ENCODE peak calls at places on chromosome 1, in eight cellular contexts. One of them, this sample, is unnamed. For H3K9me3, the result is how much of the 10 kb centered on the place peaks cover.

GRCh38 chr1:199010933-199011332 is 372.1 kb downstream of the PTPRC start:
- DNase-seq in hepatocyte: no peak
- DNase-seq in A549: no peak
- DNase-seq in tibial nerve: no peak
- DNase-seq in adipocyte: no peak
- DNase-seq in OCI-LY7: no peak
- DNase-seq in upper lobe of right lung: no peak
- DNase-seq in SJSA1: no peak
- DNase-seq in this sample: no peak

GRCh38 chr1:205286335-205286950 is 35.1 kb downstream of the NUAK2 start:
- DNase-seq in hepatocyte: no peak
- DNase-seq in A549: no peak
- DNase-seq in tibial nerve: no peak
- DNase-seq in adipocyte: no peak
- DNase-seq in OCI-LY7: peak
- DNase-seq in upper lobe of right lung: no peak
- DNase-seq in SJSA1: no peak
- DNase-seq in this sample: no peak

GRCh38 chr1:157095551-157095950 is 4.1 kb downstream of the ETV3L start:
- DNase-seq in hepatocyte: no peak
- DNase-seq in A549: no peak
- DNase-seq in tibial nerve: no peak
- DNase-seq in adipocyte: no peak
- DNase-seq in OCI-LY7: no peak
- DNase-seq in upper lobe of right lung: peak
- DNase-seq in SJSA1: no peak
- DNase-seq in this sample: no peak

GRCh38 chr1:94863919-94864318 is 43.8 kb downstream of the SLC44A3 start:
- DNase-seq in hepatocyte: peak
- DNase-seq in A549: peak
- DNase-seq in tibial nerve: no peak
- DNase-seq in adipocyte: peak
- DNase-seq in OCI-LY7: no peak
- DNase-seq in upper lobe of right lung: no peak
- DNase-seq in SJSA1: peak
- DNase-seq in this sample: no peak

GRCh38 chr1:214660900-214661299 is 57.9 kb downstream of the CENPF start:
- DNase-seq in hepatocyte: peak
- DNase-seq in A549: no peak
- DNase-seq in tibial nerve: peak
- DNase-seq in adipocyte: peak
- DNase-seq in OCI-LY7: no peak
- DNase-seq in upper lobe of right lung: no peak
- DNase-seq in SJSA1: no peak
- DNase-seq in this sample: no peak

GRCh38 chr1:110176299-110176956 is 26.1 kb downstream of the SLC6A17 start:
- DNase-seq in hepatocyte: peak
- DNase-seq in A549: no peak
- DNase-seq in tibial nerve: no peak
- DNase-seq in adipocyte: peak
- DNase-seq in OCI-LY7: no peak
- DNase-seq in upper lobe of right lung: no peak
- DNase-seq in SJSA1: no peak
- DNase-seq in this sample: peak

GRCh38 chr1:93668121-93668520 is 13.5 kb downstream of the BCAR3 start:
- DNase-seq in hepatocyte: no peak
- DNase-seq in A549: no peak
- DNase-seq in tibial nerve: no peak
- DNase-seq in adipocyte: peak
- DNase-seq in OCI-LY7: no peak
- DNase-seq in upper lobe of right lung: no peak
- DNase-seq in SJSA1: no peak
- DNase-seq in this sample: no peak

GRCh38 chr1:47252369-47252768 is 20.3 kb upstream of the TAL1 start:
- DNase-seq in hepatocyte: no peak
- DNase-seq in A549: no peak
- DNase-seq in tibial nerve: no peak
- DNase-seq in adipocyte: no peak
- DNase-seq in OCI-LY7: no peak
- DNase-seq in upper lobe of right lung: no peak
- DNase-seq in SJSA1: no peak
- DNase-seq in this sample: no peak

GRCh38 chr1:228095161-228095560 is 8.0 kb downstream of the C1orf35 start:
- DNase-seq in hepatocyte: no peak
- DNase-seq in A549: no peak
- DNase-seq in tibial nerve: no peak
- DNase-seq in adipocyte: no peak
- DNase-seq in OCI-LY7: no peak
- DNase-seq in upper lobe of right lung: peak
- DNase-seq in SJSA1: no peak
- DNase-seq in this sample: no peak

GRCh38 chr1:228091084-228091483 is 8.6 kb downstream of the ARF1 start:
- DNase-seq in hepatocyte: no peak
- DNase-seq in A549: no peak
- DNase-seq in tibial nerve: no peak
- DNase-seq in adipocyte: no peak
- DNase-seq in OCI-LY7: no peak
- DNase-seq in upper lobe of right lung: peak
- DNase-seq in SJSA1: no peak
- DNase-seq in this sample: no peak

GRCh38 chr1:228094432-228095016 is 8.6 kb downstream of the C1orf35 start:
- DNase-seq in hepatocyte: no peak
- DNase-seq in A549: no peak
- DNase-seq in tibial nerve: no peak
- DNase-seq in adipocyte: no peak
- DNase-seq in OCI-LY7: peak
- DNase-seq in upper lobe of right lung: peak
- DNase-seq in SJSA1: no peak
- DNase-seq in this sample: no peak

GRCh38 chr1:228092342-228093049 is 10.0 kb downstream of the ARF1 start:
- DNase-seq in hepatocyte: no peak
- DNase-seq in A549: no peak
- DNase-seq in tibial nerve: no peak
- DNase-seq in adipocyte: no peak
- DNase-seq in OCI-LY7: no peak
- DNase-seq in upper lobe of right lung: peak
- DNase-seq in SJSA1: no peak
- DNase-seq in this sample: peak

DNA sequence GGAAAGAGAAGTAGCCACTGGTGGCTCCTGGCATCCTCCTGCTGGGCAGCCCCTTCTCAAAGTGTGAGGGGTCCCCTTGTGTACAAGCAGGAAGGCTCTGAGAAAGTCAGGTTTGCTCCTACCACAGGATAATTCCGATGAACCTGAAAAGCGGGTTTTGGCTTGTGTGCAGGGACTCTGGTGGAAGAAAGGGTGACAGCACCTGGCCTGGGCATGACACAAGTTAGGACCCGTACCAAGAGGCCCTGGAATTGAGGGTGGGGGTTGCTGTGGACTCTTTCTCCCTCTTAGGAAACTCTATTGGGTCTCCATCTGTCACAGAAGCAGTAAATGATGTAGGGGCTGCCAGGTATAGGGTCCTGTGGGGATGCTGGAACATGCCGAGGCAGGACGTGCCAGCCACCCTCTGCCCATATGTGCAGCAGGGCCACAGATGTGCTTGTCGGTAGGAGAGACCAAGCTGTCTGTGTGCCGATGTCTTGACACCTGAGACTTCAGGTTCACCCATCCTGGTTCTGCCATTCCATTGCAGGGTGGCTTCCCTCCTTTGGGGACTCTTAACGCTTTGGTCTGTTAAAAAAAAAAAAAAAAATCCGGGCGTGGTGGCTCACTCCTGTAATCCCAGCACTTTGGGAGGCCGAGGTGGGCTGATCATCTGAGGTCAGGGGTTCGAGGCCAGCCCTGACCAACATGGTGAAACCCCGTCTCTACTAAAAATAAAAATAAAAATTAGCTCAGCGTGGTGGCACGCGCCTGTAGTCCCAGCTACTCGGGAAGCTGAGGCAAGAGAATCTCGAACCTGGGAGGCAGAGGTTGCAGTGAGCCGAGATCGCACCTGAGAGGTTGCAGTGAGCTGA is 9.8 kb downstream of the C1orf35 start:
- DNase-seq in hepatocyte: peak
- DNase-seq in A549: no peak
- DNase-seq in tibial nerve: no peak
- DNase-seq in adipocyte: no peak
- DNase-seq in OCI-LY7: no peak
- DNase-seq in upper lobe of right lung: peak
- DNase-seq in SJSA1: no peak
- DNase-seq in this sample: no peak
- H3K9me3 ChIP-seq in hepatocyte: under half
- H3K9me3 ChIP-seq in A549: under half
- H3K9me3 ChIP-seq in tibial nerve: under half
- H3K9me3 ChIP-seq in adipocyte: under half
- H3K9me3 ChIP-seq in OCI-LY7: under half
- H3K9me3 ChIP-seq in upper lobe of right lung: under half
- H3K9me3 ChIP-seq in SJSA1: under half
- H3K9me3 ChIP-seq in this sample: under half

DNA sequence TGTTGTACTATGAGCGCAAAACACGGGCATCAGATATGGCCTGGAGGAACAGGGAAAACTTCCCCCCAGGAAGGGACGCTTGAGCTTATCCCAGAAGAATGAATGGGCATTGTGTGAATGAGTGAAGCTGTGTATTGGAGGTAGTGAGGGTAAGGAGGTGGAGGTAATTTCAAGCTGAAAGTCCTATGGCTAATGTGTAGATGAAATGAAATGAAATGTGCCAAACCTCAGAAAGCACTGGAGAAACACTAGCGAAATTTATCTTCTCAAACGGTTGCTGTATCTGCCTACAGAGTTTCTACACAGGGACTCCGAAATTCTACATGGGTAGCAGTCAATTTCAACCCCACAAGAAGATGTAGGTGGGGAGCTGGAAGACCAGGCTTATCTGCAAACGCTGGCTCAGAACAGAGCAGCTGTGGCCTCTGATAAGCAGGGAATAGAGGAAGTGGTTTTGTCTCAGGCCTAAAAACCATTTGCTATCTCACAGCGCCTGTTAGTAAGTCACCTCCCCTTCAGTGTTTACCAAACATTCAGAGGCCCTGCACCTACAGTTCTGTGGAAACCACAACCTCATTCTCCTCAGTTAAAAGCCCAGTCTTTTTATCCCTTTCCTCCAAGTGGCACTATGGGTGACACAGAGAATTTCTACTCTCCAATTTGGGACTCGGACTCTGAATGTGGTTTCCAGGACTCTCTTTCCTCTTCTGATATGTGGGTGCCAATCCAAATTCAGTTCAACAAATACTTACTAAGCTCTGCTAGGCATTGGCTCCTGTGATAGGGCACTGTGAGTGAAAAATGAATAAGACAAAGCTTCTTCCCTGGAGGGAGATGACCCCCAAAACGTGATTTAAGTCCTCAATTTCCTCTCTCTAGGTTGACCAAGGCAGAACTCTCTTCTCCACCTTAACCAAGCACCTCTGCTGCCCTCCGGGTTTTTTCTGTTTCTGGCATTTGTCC is 17.1 kb upstream of the SLAMF6 start:
- DNase-seq in hepatocyte: peak
- DNase-seq in A549: no peak
- DNase-seq in tibial nerve: no peak
- DNase-seq in adipocyte: no peak
- DNase-seq in OCI-LY7: peak
- DNase-seq in upper lobe of right lung: no peak
- DNase-seq in SJSA1: no peak
- DNase-seq in this sample: peak
- H3K4me3 ChIP-seq in hepatocyte: no peak
- H3K4me3 ChIP-seq in A549: no peak
- H3K4me3 ChIP-seq in tibial nerve: no peak
- H3K4me3 ChIP-seq in adipocyte: no peak
- H3K4me3 ChIP-seq in OCI-LY7: peak
- H3K4me3 ChIP-seq in upper lobe of right lung: no peak
- H3K4me3 ChIP-seq in SJSA1: no peak
- H3K4me3 ChIP-seq in this sample: peak

DNA sequence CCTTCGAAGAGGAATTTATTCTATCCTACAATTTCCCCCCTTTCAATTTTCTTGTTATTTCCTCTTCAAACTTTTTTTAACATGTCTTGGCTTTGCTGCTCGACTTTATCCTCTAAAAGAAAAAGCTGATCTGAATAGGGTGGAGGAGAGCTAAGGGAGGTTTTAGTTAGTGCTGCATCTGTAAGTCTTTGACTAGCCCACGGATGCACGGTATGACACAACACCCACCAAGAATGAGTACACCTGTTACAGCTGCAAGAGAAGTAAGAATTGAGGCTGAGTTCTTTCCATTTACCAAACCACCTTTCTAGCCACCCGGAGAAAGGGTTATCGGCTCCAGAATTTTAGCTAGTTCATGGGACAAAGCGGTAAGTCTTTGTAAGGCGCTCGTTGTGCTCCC is 23.8 kb downstream of the SCCPDH start:
- DNase-seq in hepatocyte: no peak
- DNase-seq in A549: no peak
- DNase-seq in tibial nerve: no peak
- DNase-seq in adipocyte: no peak
- DNase-seq in OCI-LY7: no peak
- DNase-seq in upper lobe of right lung: no peak
- DNase-seq in SJSA1: no peak
- DNase-seq in this sample: no peak
- H3K9me3 ChIP-seq in hepatocyte: under half
- H3K9me3 ChIP-seq in A549: under half
- H3K9me3 ChIP-seq in tibial nerve: under half
- H3K9me3 ChIP-seq in adipocyte: under half
- H3K9me3 ChIP-seq in OCI-LY7: under half
- H3K9me3 ChIP-seq in upper lobe of right lung: under half
- H3K9me3 ChIP-seq in SJSA1: under half
- H3K9me3 ChIP-seq in this sample: under half

GRCh38 chr1:86764523-86764922 is 60.1 kb downstream of the SH3GLB1 start:
- DNase-seq in hepatocyte: no peak
- DNase-seq in A549: no peak
- DNase-seq in tibial nerve: no peak
- DNase-seq in adipocyte: no peak
- DNase-seq in OCI-LY7: no peak
- DNase-seq in upper lobe of right lung: no peak
- DNase-seq in SJSA1: no peak
- DNase-seq in this sample: no peak

GRCh38 chr1:86765073-86765472 is 60.7 kb downstream of the SH3GLB1 start:
- DNase-seq in hepatocyte: peak
- DNase-seq in A549: no peak
- DNase-seq in tibial nerve: no peak
- DNase-seq in adipocyte: no peak
- DNase-seq in OCI-LY7: no peak
- DNase-seq in upper lobe of right lung: no peak
- DNase-seq in SJSA1: no peak
- DNase-seq in this sample: no peak

GRCh38 chr1:86769065-86769464 is 64.7 kb downstream of the SH3GLB1 start:
- DNase-seq in hepatocyte: no peak
- DNase-seq in A549: no peak
- DNase-seq in tibial nerve: no peak
- DNase-seq in adipocyte: no peak
- DNase-seq in OCI-LY7: no peak
- DNase-seq in upper lobe of right lung: no peak
- DNase-seq in SJSA1: no peak
- DNase-seq in this sample: no peak

GRCh38 chr1:86762336-86762735 is 58.0 kb downstream of the SH3GLB1 start:
- DNase-seq in hepatocyte: no peak
- DNase-seq in A549: no peak
- DNase-seq in tibial nerve: no peak
- DNase-seq in adipocyte: no peak
- DNase-seq in OCI-LY7: no peak
- DNase-seq in upper lobe of right lung: no peak
- DNase-seq in SJSA1: no peak
- DNase-seq in this sample: no peak

DNA sequence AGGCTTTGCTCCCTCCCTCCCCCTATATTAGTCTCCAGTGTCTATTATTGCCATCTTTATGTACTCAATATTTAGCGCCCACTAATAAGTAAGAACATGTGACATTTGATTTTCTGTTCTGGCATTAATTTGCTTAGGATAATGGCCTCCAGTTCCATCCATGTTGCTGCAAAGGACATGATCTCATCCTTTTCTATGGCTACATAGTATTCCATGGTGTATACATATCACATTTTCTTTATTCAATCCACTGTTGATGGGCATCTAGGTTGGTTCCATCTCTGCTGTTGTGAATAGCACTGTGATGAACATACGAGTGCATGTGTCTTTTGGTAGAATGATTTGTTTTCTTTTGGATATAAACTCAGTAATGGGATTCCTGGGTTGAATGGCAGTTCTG is 61.3 kb downstream of the SH3GLB1 start:
- DNase-seq in hepatocyte: no peak
- DNase-seq in A549: no peak
- DNase-seq in tibial nerve: no peak
- DNase-seq in adipocyte: no peak
- DNase-seq in OCI-LY7: no peak
- DNase-seq in upper lobe of right lung: no peak
- DNase-seq in SJSA1: no peak
- DNase-seq in this sample: no peak
- H3K4me3 ChIP-seq in hepatocyte: no peak
- H3K4me3 ChIP-seq in A549: no peak
- H3K4me3 ChIP-seq in tibial nerve: no peak
- H3K4me3 ChIP-seq in adipocyte: no peak
- H3K4me3 ChIP-seq in OCI-LY7: no peak
- H3K4me3 ChIP-seq in upper lobe of right lung: no peak
- H3K4me3 ChIP-seq in SJSA1: no peak
- H3K4me3 ChIP-seq in this sample: no peak